ENCODE peak calls at places on chromosomes 11 and 22, in four cellular contexts. S is T47D, P is astrocyte of the cerebellum, Y is fibroblast of lung. X is an unnamed sample.

GRCh38 chr11:86795962-86796361 is 4.4 kb upstream of the PRSS23 start:
- DNase-seq in S (no peak), P (no peak), Y (no peak), X (no peak)

GRCh38 chr11:96019810-96020747 is 96.2 kb upstream of the MTMR2 start:
- DNase-seq in S (no peak), P (no peak), Y (no peak), X (no peak)

GRCh38 chr11:74069146-74070046 is 60.5 kb upstream of the UCP3 start:
- DNase-seq in S (peak; percentile 26), P (no peak), Y (no peak), X (no peak)

GRCh38 chr22:32801436-32802290 is at the start of gene TIMP3:
- DNase-seq in S (peak; percentile 39), P (peak; percentile 19), Y (peak; percentile 90), X (peak; percentile 96)

GRCh38 chr11:127050141-127050632 is 49.6 kb upstream of the KIRREL3 start:
- DNase-seq in S (no peak), P (no peak), Y (no peak), X (no peak)

GRCh38 chr11:122735031-122735430 is 79.5 kb downstream of the UBASH3B start:
- DNase-seq in S (no peak), P (no peak), Y (peak; percentile 55), X (no peak)

GRCh38 chr11:35122308-35122707 is 16.7 kb upstream of the CD44 start:
- DNase-seq in S (no peak), P (no peak), Y (no peak), X (no peak)

GRCh38 chr11:61585115-61585514 is 4.2 kb upstream of the SYT7 start:
- DNase-seq in S (no peak), P (no peak), Y (no peak), X (no peak)

GRCh38 chr11:88301478-88302140 is 35.9 kb downstream of the CTSC start:
- DNase-seq in S (no peak), P (no peak), Y (no peak), X (no peak)

GRCh38 chr11:125971618-125972017 is 25.8 kb downstream of the VSIG10L2 start:
- DNase-seq in S (no peak), P (no peak), Y (no peak), X (no peak)

GRCh38 chr11:64541131-64541530 is 49.9 kb upstream of the SLC22A12 start:
- DNase-seq in S (no peak), P (no peak), Y (no peak), X (no peak)

GRCh38 chr11:18791175-18792065 is at the start of gene PTPN5:
- DNase-seq in S (no peak), P (no peak), Y (no peak), X (no peak)

GRCh38 chr11:102580185-102580951 is 44.8 kb downstream of the MMP20 start:
- DNase-seq in S (no peak), P (no peak), Y (no peak), X (no peak)

GRCh38 chr11:106276859-106277436 is 199.5 kb downstream of the AASDHPPT start:
- DNase-seq in S (no peak), P (no peak), Y (peak; percentile 42), X (no peak)

GRCh38 chr11:128936546-128937275 is 6.0 kb downstream of the TP53AIP1 start:
- DNase-seq in S (no peak), P (no peak), Y (no peak), X (no peak)

GRCh38 chr22:29650370-29650769 is 46.9 kb downstream of the NF2 start:
- DNase-seq in S (no peak), P (no peak), Y (no peak), X (no peak)

GRCh38 chr11:11555228-11555627 is 66.6 kb downstream of the GALNT18 start:
- DNase-seq in S (no peak), P (no peak), Y (no peak), X (peak; percentile 87)

GRCh38 chr22:38462960-38463784 is 4.7 kb upstream of the KDELR3 start:
- DNase-seq in S (no peak), P (no peak), Y (no peak), X (no peak)

GRCh38 chr11:81368192-81368591 is 1365.5 kb downstream of the FAM181B start:
- DNase-seq in S (no peak), P (no peak), Y (no peak), X (no peak)

GRCh38 chr22:17106785-17107546 is 14.2 kb downstream of the TMEM121B start:
- DNase-seq in S (no peak), P (no peak), Y (no peak), X (peak; percentile 75)

GRCh38 chr22:49613871-49614270 is 213.8 kb downstream of the BRD1 start:
- DNase-seq in S (no peak), P (no peak), Y (no peak), X (no peak)

GRCh38 chr11:59556115-59556882 is 45.0 kb downstream of the OR4D9 start:
- DNase-seq in S (no peak), P (no peak), Y (peak; percentile 89), X (peak; percentile 71)

GRCh38 chr22:38824587-38824986 is 19.2 kb downstream of the NPTXR start:
- DNase-seq in S (peak; percentile 50), P (peak; percentile 67), Y (peak; percentile 75), X (no peak)

GRCh38 chr11:116533186-116533825 is 239.5 kb downstream of the BUD13 start:
- DNase-seq in S (no peak), P (no peak), Y (no peak), X (peak; percentile 55)

X was measured in aorta.